ENCODE peak calls at places on chromosome 6, in five cellular contexts. D, L, M, P and Z are unnamed samples.

GRCh38 chr6:2432258-2432657 is 186.9 kb upstream of the GMDS start:
- DNase-seq in P (no peak), M (peak), D (no peak), L (no peak), Z (no peak)

GRCh38 chr6:10954590-10955010 is 67.7 kb downstream of the SYCP2L start:
- DNase-seq in M (peak), P (peak), L (peak), D (peak), Z (peak)

GRCh38 chr6:149213829-149214228 is 103.7 kb upstream of the TAB2 start:
- DNase-seq in M (no peak), D (no peak), P (no peak), L (no peak), Z (no peak)

GRCh38 chr6:89148016-89148750 is 2.3 kb downstream of the PM20D2 start:
- DNase-seq in P (peak), L (no peak), D (no peak), M (no peak), Z (no peak)

GRCh38 chr6:30573113-30573512 is 1.9 kb downstream of the ABCF1 start:
- DNase-seq in D (no peak), L (no peak), M (no peak), P (no peak), Z (no peak)

GRCh38 chr6:39927159-39927558 is 7.1 kb downstream of the MOCS1 start:
- DNase-seq in L (no peak), M (peak), P (no peak), D (no peak), Z (no peak)

GRCh38 chr6:37484786-37485170 is 14.9 kb downstream of the CCDC167 start:
- DNase-seq in D (no peak), M (no peak), L (no peak), P (no peak), Z (no peak)

GRCh38 chr6:159250633-159251032 is 81.4 kb downstream of the FNDC1 start:
- DNase-seq in M (no peak), L (no peak), D (no peak), P (no peak), Z (no peak)

GRCh38 chr6:65760285-65760684 is 53.3 kb upstream of the EYS start:
- DNase-seq in M (peak), D (no peak), L (no peak), P (peak), Z (no peak)

GRCh38 chr6:169700296-169700695 is 1.5 kb downstream of the WDR27 start:
- DNase-seq in D (no peak), L (no peak), M (no peak), P (peak), Z (no peak)

GRCh38 chr6:34592208-34592952 is 36.3 kb upstream of the SPDEF start:
- DNase-seq in M (no peak), L (no peak), P (no peak), D (no peak), Z (no peak)

GRCh38 chr6:134240664-134241431 is 77.1 kb downstream of the SGK1 start:
- DNase-seq in P (no peak), D (peak), L (no peak), M (no peak), Z (no peak)

GRCh38 chr6:112150363-112150762 is 63.0 kb downstream of the FAM229B start:
- DNase-seq in P (no peak), M (no peak), D (no peak), L (no peak), Z (no peak)

GRCh38 chr6:24891004-24891403 is 44.8 kb downstream of the RIPOR2 start:
- DNase-seq in L (no peak), M (no peak), D (no peak), P (no peak), Z (no peak)

GRCh38 chr6:122283884-122284283 is 115.6 kb upstream of the HSF2 start:
- DNase-seq in D (no peak), P (no peak), L (no peak), M (no peak), Z (no peak)

GRCh38 chr6:18501313-18502013 is 114.3 kb downstream of the RNF144B start:
- DNase-seq in M (peak), D (peak), P (peak), L (no peak), Z (no peak)

GRCh38 chr6:31356216-31356945 is 598 bp downstream of the HLA-B start:
- DNase-seq in D (peak), L (no peak), M (no peak), P (peak), Z (no peak)

GRCh38 chr6:163635731-163636344 is 221.3 kb downstream of the QKI start:
- DNase-seq in L (no peak), M (no peak), P (no peak), D (no peak), Z (no peak)

GRCh38 chr6:106257195-106257594 is 68.4 kb downstream of the ATG5 start:
- DNase-seq in D (no peak), M (no peak), P (no peak), L (no peak), Z (no peak)

GRCh38 chr6:137387365-137387764 is 106.8 kb downstream of the OLIG3 start:
- DNase-seq in L (no peak), M (no peak), D (no peak), P (no peak), Z (no peak)

GRCh38 chr6:152552616-152553209 is 84.4 kb downstream of the SYNE1 start:
- DNase-seq in D (peak), P (peak), L (peak), M (peak), Z (peak)

GRCh38 chr6:35343092-35343834 is 905 bp downstream of the PPARD start:
- DNase-seq in M (no peak), L (no peak), P (no peak), D (peak), Z (no peak)

GRCh38 chr6:24905485-24905884 is 30.3 kb downstream of the RIPOR2 start:
- DNase-seq in D (no peak), M (no peak), P (peak), L (no peak), Z (no peak)

GRCh38 chr6:36067374-36068011 is 39.9 kb downstream of the MAPK14 start:
- DNase-seq in D (no peak), P (no peak), L (no peak), M (no peak), Z (no peak)

GRCh38 chr6:74137910-74138309 is 441.9 kb downstream of the CD109 start:
- DNase-seq in M (peak), P (peak), D (no peak), L (no peak), Z (no peak)

GRCh38 chr6:45698046-45698445 is 317.6 kb downstream of the CLIC5 start:
- DNase-seq in M (no peak), L (no peak), P (no peak), D (no peak), Z (no peak)

GRCh38 chr6:152598858-152599537 is 38.2 kb downstream of the SYNE1 start:
- DNase-seq in M (no peak), D (peak), P (no peak), L (no peak), Z (no peak)

GRCh38 chr6:128491643-128492206 is 28.7 kb downstream of the PTPRK start:
- DNase-seq in M (no peak), L (no peak), D (no peak), P (peak), Z (no peak)

GRCh38 chr6:6674872-6675271 is 86.4 kb downstream of the LY86 start:
- DNase-seq in L (no peak), P (peak), D (no peak), M (no peak), Z (no peak)

GRCh38 chr6:68575765-68576439 is 59.2 kb upstream of the ADGRB3 start:
- DNase-seq in M (peak), P (peak), L (peak), D (no peak), Z (peak)